ENCODE peak calls at places on chromosomes 13 and 19, in four cellular contexts. R is HT1080, Q is lower leg skin, H is endothelial cell. P is an unnamed sample.

GRCh38 chr19:18416778-18417249 is 2.4 kb upstream of the SSBP4 start:
- DNase-seq in Q (peak), H (peak), R (peak), P (peak)

GRCh38 chr19:35738021-35738886 is 4.0 kb downstream of the IGFLR1 start:
- DNase-seq in R (no peak), Q (no peak), H (no peak), P (no peak)

GRCh38 chr13:110533771-110534670 is 27.5 kb downstream of the RAB20 start:
- DNase-seq in Q (no peak), R (no peak), H (no peak), P (no peak)

GRCh38 chr19:7480975-7481265 is 7.9 kb downstream of the PEX11G start:
- DNase-seq in R (no peak), H (no peak), Q (no peak), P (no peak)

GRCh38 chr19:34173145-34173956 is 1.0 kb downstream of the LSM14A start:
- DNase-seq in Q (peak), H (peak), R (peak), P (no peak)

GRCh38 chr19:7391218-7391670 is 42.5 kb downstream of the ARHGEF18 start:
- DNase-seq in H (no peak), Q (no peak), R (peak), P (no peak)

GRCh38 chr13:26280295-26280694 is 26.4 kb downstream of the CDK8 start:
- DNase-seq in Q (no peak), H (no peak), R (no peak), P (no peak)

GRCh38 chr13:50512602-50513527 is 330.6 kb downstream of the DLEU7 start:
- DNase-seq in H (no peak), Q (peak), R (peak), P (no peak)

GRCh38 chr13:40190656-40191100 is 475.8 kb downstream of the FOXO1 start:
- DNase-seq in Q (peak), R (peak), H (no peak), P (peak)

GRCh38 chr13:61466280-61466679 is 50.6 kb upstream of the PCDH20 start:
- DNase-seq in H (peak), Q (no peak), R (no peak), P (no peak)

GRCh38 chr19:17101686-17102628 is 26.4 kb downstream of the MYO9B start:
- DNase-seq in Q (no peak), H (no peak), R (no peak), P (no peak)

GRCh38 chr13:111627596-111627995 is 307.2 kb downstream of the TEX29 start:
- DNase-seq in H (no peak), Q (no peak), R (no peak), P (no peak)

GRCh38 chr19:31639306-31639705 is 290.1 kb upstream of the TSHZ3 start:
- DNase-seq in Q (no peak), R (peak), H (no peak), P (no peak)

GRCh38 chr13:113976711-113977684 is 3.1 kb upstream of the C13orf46 start:
- DNase-seq in Q (no peak), H (no peak), R (peak), P (no peak)

GRCh38 chr13:97109256-97109655 is 112.9 kb upstream of the MBNL2 start:
- DNase-seq in Q (no peak), R (no peak), H (no peak), P (no peak)

GRCh38 chr19:18603255-18603957 is 3.2 kb downstream of the CRLF1 start:
- DNase-seq in Q (no peak), H (peak), R (no peak), P (no peak)

GRCh38 chr13:26372747-26373146 is 118.8 kb downstream of the CDK8 start:
- DNase-seq in Q (no peak), H (no peak), R (no peak), P (no peak)

GRCh38 chr19:35549174-35549788 is 3.9 kb downstream of the TMEM147 start:
- DNase-seq in H (peak), R (peak), Q (peak), P (peak)

GRCh38 chr19:35223084-35223790 is 5.3 kb downstream of the FAM187B start:
- DNase-seq in H (no peak), Q (no peak), R (no peak), P (no peak)

GRCh38 chr19:3056454-3057016 is 5.8 kb downstream of the TLE5 start:
- DNase-seq in H (no peak), R (no peak), Q (no peak), P (no peak)

GRCh38 chr13:76048675-76049396 is 412.7 kb downstream of the LMO7 start:
- DNase-seq in H (no peak), Q (no peak), R (no peak), P (no peak)

GRCh38 chr19:39307233-39307821 is 11.1 kb downstream of the IFNL1 start:
- DNase-seq in R (no peak), Q (no peak), H (no peak), P (no peak)

GRCh38 chr13:70732611-70733010 is 624.4 kb upstream of the KLHL1 start:
- DNase-seq in R (no peak), Q (no peak), H (no peak), P (no peak)

GRCh38 chr19:21430674-21431073 is 33.7 kb downstream of the ZNF493 start:
- DNase-seq in R (no peak), Q (no peak), H (no peak), P (no peak)

GRCh38 chr13:42615691-42616090 is 41.7 kb downstream of the TNFSF11 start:
- DNase-seq in H (no peak), R (peak), Q (no peak), P (no peak)

GRCh38 chr13:86569119-86569518 is 769.9 kb upstream of the SLITRK6 start:
- DNase-seq in Q (no peak), R (no peak), H (no peak), P (no peak)

P was measured in T-helper 22 cell.